ENCODE peak calls at places on chromosomes 5 and 9, in eight cellular contexts. One of them, this sample, is unnamed.

GRCh38 chr5:81162501-81162900 is 70.6 kb upstream of the CKMT2 start:
- DNase-seq in activated effector memory CD4-positive, alpha-beta T cell treated with anti-CD3 and anti-CD28 coated beads, Interleukin-2, amount 50 U/mL, for 16 hours: no peak
- DNase-seq in HT-29: no peak
- DNase-seq in Calu3: no peak
- DNase-seq in amniotic epithelial cell: no peak
- DNase-seq in NCI-H187: no peak
- DNase-seq in RPMI7951: no peak
- DNase-seq in heart left ventricle: no peak
- DNase-seq in this sample: no peak

GRCh38 chr5:103211858-103212500 is 46.6 kb upstream of the MACIR start:
- DNase-seq in NCI-H187: no peak
- DNase-seq in activated effector memory CD4-positive, alpha-beta T cell treated with anti-CD3 and anti-CD28 coated beads, Interleukin-2, amount 50 U/mL, for 16 hours: no peak
- DNase-seq in HT-29: no peak
- DNase-seq in heart left ventricle: no peak
- DNase-seq in Calu3: no peak
- DNase-seq in RPMI7951: no peak
- DNase-seq in amniotic epithelial cell: peak
- DNase-seq in this sample: no peak

GRCh38 chr5:58855851-58856739 is 273.2 kb downstream of the RAB3C start:
- DNase-seq in NCI-H187: no peak
- DNase-seq in Calu3: no peak
- DNase-seq in heart left ventricle: no peak
- DNase-seq in HT-29: no peak
- DNase-seq in RPMI7951: no peak
- DNase-seq in activated effector memory CD4-positive, alpha-beta T cell treated with anti-CD3 and anti-CD28 coated beads, Interleukin-2, amount 50 U/mL, for 16 hours: no peak
- DNase-seq in amniotic epithelial cell: peak
- DNase-seq in this sample: no peak

GRCh38 chr9:75184471-75184870 is 96.2 kb downstream of the OSTF1 start:
- DNase-seq in RPMI7951: no peak
- DNase-seq in Calu3: no peak
- DNase-seq in HT-29: no peak
- DNase-seq in amniotic epithelial cell: no peak
- DNase-seq in NCI-H187: no peak
- DNase-seq in heart left ventricle: no peak
- DNase-seq in activated effector memory CD4-positive, alpha-beta T cell treated with anti-CD3 and anti-CD28 coated beads, Interleukin-2, amount 50 U/mL, for 16 hours: no peak
- DNase-seq in this sample: no peak

GRCh38 chr9:85931495-85931894 is 9.5 kb upstream of the NAA35 start:
- DNase-seq in HT-29: no peak
- DNase-seq in RPMI7951: no peak
- DNase-seq in heart left ventricle: no peak
- DNase-seq in NCI-H187: no peak
- DNase-seq in Calu3: no peak
- DNase-seq in activated effector memory CD4-positive, alpha-beta T cell treated with anti-CD3 and anti-CD28 coated beads, Interleukin-2, amount 50 U/mL, for 16 hours: no peak
- DNase-seq in amniotic epithelial cell: no peak
- DNase-seq in this sample: no peak

GRCh38 chr9:109098960-109099308 is 20.8 kb downstream of the TMEM245 start:
- DNase-seq in activated effector memory CD4-positive, alpha-beta T cell treated with anti-CD3 and anti-CD28 coated beads, Interleukin-2, amount 50 U/mL, for 16 hours: no peak
- DNase-seq in HT-29: no peak
- DNase-seq in amniotic epithelial cell: no peak
- DNase-seq in Calu3: no peak
- DNase-seq in RPMI7951: no peak
- DNase-seq in NCI-H187: no peak
- DNase-seq in heart left ventricle: no peak
- DNase-seq in this sample: no peak

GRCh38 chr9:133958756-133959155 is 33.4 kb downstream of the VAV2 start:
- DNase-seq in Calu3: no peak
- DNase-seq in HT-29: no peak
- DNase-seq in RPMI7951: no peak
- DNase-seq in NCI-H187: no peak
- DNase-seq in heart left ventricle: no peak
- DNase-seq in amniotic epithelial cell: no peak
- DNase-seq in activated effector memory CD4-positive, alpha-beta T cell treated with anti-CD3 and anti-CD28 coated beads, Interleukin-2, amount 50 U/mL, for 16 hours: no peak
- DNase-seq in this sample: no peak

GRCh38 chr5:1090538-1090937 is 21.3 kb downstream of the SLC12A7 start:
- DNase-seq in heart left ventricle: peak
- DNase-seq in amniotic epithelial cell: peak
- DNase-seq in NCI-H187: no peak
- DNase-seq in HT-29: no peak
- DNase-seq in RPMI7951: peak
- DNase-seq in activated effector memory CD4-positive, alpha-beta T cell treated with anti-CD3 and anti-CD28 coated beads, Interleukin-2, amount 50 U/mL, for 16 hours: no peak
- DNase-seq in Calu3: no peak
- DNase-seq in this sample: no peak

GRCh38 chr9:28082671-28083070 is 509.4 kb upstream of the C9orf72 start:
- DNase-seq in amniotic epithelial cell: no peak
- DNase-seq in HT-29: no peak
- DNase-seq in heart left ventricle: no peak
- DNase-seq in NCI-H187: no peak
- DNase-seq in RPMI7951: no peak
- DNase-seq in Calu3: no peak
- DNase-seq in activated effector memory CD4-positive, alpha-beta T cell treated with anti-CD3 and anti-CD28 coated beads, Interleukin-2, amount 50 U/mL, for 16 hours: no peak
- DNase-seq in this sample: no peak

GRCh38 chr9:34454571-34455065 is 3.8 kb downstream of the FAM219A start:
- DNase-seq in amniotic epithelial cell: peak
- DNase-seq in HT-29: peak
- DNase-seq in Calu3: no peak
- DNase-seq in heart left ventricle: peak
- DNase-seq in activated effector memory CD4-positive, alpha-beta T cell treated with anti-CD3 and anti-CD28 coated beads, Interleukin-2, amount 50 U/mL, for 16 hours: no peak
- DNase-seq in RPMI7951: peak
- DNase-seq in NCI-H187: no peak
- DNase-seq in this sample: peak

GRCh38 chr5:111962906-111963305 is 205.9 kb upstream of the NREP start:
- DNase-seq in Calu3: no peak
- DNase-seq in amniotic epithelial cell: no peak
- DNase-seq in NCI-H187: no peak
- DNase-seq in activated effector memory CD4-positive, alpha-beta T cell treated with anti-CD3 and anti-CD28 coated beads, Interleukin-2, amount 50 U/mL, for 16 hours: no peak
- DNase-seq in RPMI7951: no peak
- DNase-seq in HT-29: no peak
- DNase-seq in heart left ventricle: no peak
- DNase-seq in this sample: no peak

GRCh38 chr5:2889946-2890475 is 138.5 kb upstream of the IRX2 start:
- DNase-seq in NCI-H187: no peak
- DNase-seq in HT-29: no peak
- DNase-seq in amniotic epithelial cell: no peak
- DNase-seq in Calu3: no peak
- DNase-seq in heart left ventricle: no peak
- DNase-seq in RPMI7951: no peak
- DNase-seq in activated effector memory CD4-positive, alpha-beta T cell treated with anti-CD3 and anti-CD28 coated beads, Interleukin-2, amount 50 U/mL, for 16 hours: no peak
- DNase-seq in this sample: peak

GRCh38 chr9:136095028-136095494 is at the start of gene NACC2:
- DNase-seq in RPMI7951: peak
- DNase-seq in activated effector memory CD4-positive, alpha-beta T cell treated with anti-CD3 and anti-CD28 coated beads, Interleukin-2, amount 50 U/mL, for 16 hours: peak
- DNase-seq in amniotic epithelial cell: peak
- DNase-seq in NCI-H187: no peak
- DNase-seq in heart left ventricle: peak
- DNase-seq in HT-29: peak
- DNase-seq in Calu3: peak
- DNase-seq in this sample: peak

GRCh38 chr5:151222769-151223446 is 984 bp downstream of the CCDC69 start:
- DNase-seq in activated effector memory CD4-positive, alpha-beta T cell treated with anti-CD3 and anti-CD28 coated beads, Interleukin-2, amount 50 U/mL, for 16 hours: peak
- DNase-seq in Calu3: no peak
- DNase-seq in NCI-H187: no peak
- DNase-seq in RPMI7951: no peak
- DNase-seq in heart left ventricle: peak
- DNase-seq in HT-29: no peak
- DNase-seq in amniotic epithelial cell: peak
- DNase-seq in this sample: no peak

GRCh38 chr5:38871790-38872551 is 26.2 kb downstream of the OSMR start:
- DNase-seq in HT-29: peak
- DNase-seq in Calu3: peak
- DNase-seq in amniotic epithelial cell: peak
- DNase-seq in RPMI7951: peak
- DNase-seq in activated effector memory CD4-positive, alpha-beta T cell treated with anti-CD3 and anti-CD28 coated beads, Interleukin-2, amount 50 U/mL, for 16 hours: no peak
- DNase-seq in NCI-H187: no peak
- DNase-seq in heart left ventricle: peak
- DNase-seq in this sample: no peak

GRCh38 chr5:39214912-39215709 is 4.3 kb downstream of the FYB1 start:
- DNase-seq in HT-29: no peak
- DNase-seq in NCI-H187: no peak
- DNase-seq in activated effector memory CD4-positive, alpha-beta T cell treated with anti-CD3 and anti-CD28 coated beads, Interleukin-2, amount 50 U/mL, for 16 hours: peak
- DNase-seq in heart left ventricle: no peak
- DNase-seq in RPMI7951: no peak
- DNase-seq in Calu3: no peak
- DNase-seq in amniotic epithelial cell: no peak
- DNase-seq in this sample: no peak

GRCh38 chr9:125475385-125475784 is 213.8 kb downstream of the GAPVD1 start:
- DNase-seq in NCI-H187: no peak
- DNase-seq in HT-29: no peak
- DNase-seq in activated effector memory CD4-positive, alpha-beta T cell treated with anti-CD3 and anti-CD28 coated beads, Interleukin-2, amount 50 U/mL, for 16 hours: no peak
- DNase-seq in amniotic epithelial cell: no peak
- DNase-seq in heart left ventricle: no peak
- DNase-seq in Calu3: no peak
- DNase-seq in RPMI7951: no peak
- DNase-seq in this sample: no peak

GRCh38 chr9:121350993-121351561 is 19.0 kb downstream of the STOM start:
- DNase-seq in Calu3: peak
- DNase-seq in HT-29: peak
- DNase-seq in activated effector memory CD4-positive, alpha-beta T cell treated with anti-CD3 and anti-CD28 coated beads, Interleukin-2, amount 50 U/mL, for 16 hours: no peak
- DNase-seq in heart left ventricle: peak
- DNase-seq in RPMI7951: peak
- DNase-seq in NCI-H187: no peak
- DNase-seq in amniotic epithelial cell: peak
- DNase-seq in this sample: no peak

GRCh38 chr5:158175664-158176507 is 316.9 kb upstream of the CLINT1 start:
- DNase-seq in heart left ventricle: peak
- DNase-seq in amniotic epithelial cell: no peak
- DNase-seq in Calu3: no peak
- DNase-seq in activated effector memory CD4-positive, alpha-beta T cell treated with anti-CD3 and anti-CD28 coated beads, Interleukin-2, amount 50 U/mL, for 16 hours: no peak
- DNase-seq in NCI-H187: no peak
- DNase-seq in RPMI7951: no peak
- DNase-seq in HT-29: peak
- DNase-seq in this sample: no peak

GRCh38 chr5:141662028-141662427 is 10.8 kb upstream of the FCHSD1 start:
- DNase-seq in HT-29: no peak
- DNase-seq in activated effector memory CD4-positive, alpha-beta T cell treated with anti-CD3 and anti-CD28 coated beads, Interleukin-2, amount 50 U/mL, for 16 hours: no peak
- DNase-seq in amniotic epithelial cell: no peak
- DNase-seq in NCI-H187: no peak
- DNase-seq in RPMI7951: no peak
- DNase-seq in Calu3: no peak
- DNase-seq in heart left ventricle: no peak
- DNase-seq in this sample: no peak

GRCh38 chr9:124680049-124680448 is 91.1 kb downstream of the NR6A1 start:
- DNase-seq in heart left ventricle: no peak
- DNase-seq in NCI-H187: no peak
- DNase-seq in HT-29: no peak
- DNase-seq in RPMI7951: no peak
- DNase-seq in activated effector memory CD4-positive, alpha-beta T cell treated with anti-CD3 and anti-CD28 coated beads, Interleukin-2, amount 50 U/mL, for 16 hours: no peak
- DNase-seq in Calu3: no peak
- DNase-seq in amniotic epithelial cell: no peak
- DNase-seq in this sample: no peak

GRCh38 chr5:79011219-79011836 is 26.2 kb upstream of the ARSB start:
- DNase-seq in RPMI7951: no peak
- DNase-seq in heart left ventricle: no peak
- DNase-seq in activated effector memory CD4-positive, alpha-beta T cell treated with anti-CD3 and anti-CD28 coated beads, Interleukin-2, amount 50 U/mL, for 16 hours: no peak
- DNase-seq in Calu3: no peak
- DNase-seq in NCI-H187: no peak
- DNase-seq in amniotic epithelial cell: peak
- DNase-seq in HT-29: no peak
- DNase-seq in this sample: no peak

GRCh38 chr5:2897276-2897990 is 146.0 kb upstream of the IRX2 start:
- DNase-seq in RPMI7951: no peak
- DNase-seq in Calu3: no peak
- DNase-seq in NCI-H187: no peak
- DNase-seq in activated effector memory CD4-positive, alpha-beta T cell treated with anti-CD3 and anti-CD28 coated beads, Interleukin-2, amount 50 U/mL, for 16 hours: no peak
- DNase-seq in HT-29: no peak
- DNase-seq in heart left ventricle: no peak
- DNase-seq in amniotic epithelial cell: no peak
- DNase-seq in this sample: no peak

This sample was measured in NCI-H1417.